ENCODE peak calls at places on chromosome 6, in five cellular contexts. J is SK-N-SH, P is GM12878, F is K562, R is HepG2. L is an unnamed sample.
A peak's percentile ranks its signal among the peaks of the same experiment; 100 is the strongest.

GRCh38 chr6:79173378-79173777 is 61.1 kb downstream of the HMGN3 start:
- DNase-seq in J (no peak), P (no peak), F (no peak), R (no peak), L (no peak)

GRCh38 chr6:107843400-107843799 is 19.3 kb upstream of the SCML4 start:
- DNase-seq in J (no peak), P (no peak), F (no peak), R (no peak), L (no peak)

GRCh38 chr6:74734901-74735300 is 471.0 kb downstream of the COL12A1 start:
- DNase-seq in J (no peak), P (no peak), F (no peak), R (no peak), L (no peak)

GRCh38 chr6:13495818-13496217 is 8.4 kb upstream of the GFOD1 start:
- DNase-seq in J (no peak), P (no peak), F (no peak), R (no peak), L (no peak)

GRCh38 chr6:89239338-89239737 is 22.2 kb upstream of the GABRR1 start:
- DNase-seq in J (peak; percentile 34), P (no peak), F (no peak), R (no peak), L (no peak)

GRCh38 chr6:21098744-21099143 is 494.8 kb upstream of the SOX4 start:
- DNase-seq in J (no peak), P (no peak), F (no peak), R (no peak), L (no peak)

GRCh38 chr6:159067334-159067733 is 22.5 kb upstream of the TAGAP start:
- DNase-seq in J (no peak), P (peak; percentile 26), F (no peak), R (no peak), L (peak; percentile 66)

GRCh38 chr6:100670056-100670455 is 205.3 kb upstream of the SIM1 start:
- DNase-seq in J (no peak), P (no peak), F (no peak), R (no peak), L (no peak)

GRCh38 chr6:100446922-100447899 is 17.5 kb downstream of the SIM1 start:
- DNase-seq in J (no peak), P (no peak), F (no peak), R (no peak), L (no peak)

GRCh38 chr6:44333273-44333919 is 9.1 kb upstream of the SPATS1 start:
- DNase-seq in J (no peak), P (no peak), F (no peak), R (no peak), L (peak; percentile 53)

GRCh38 chr6:21740719-21741118 is 147.2 kb downstream of the SOX4 start:
- DNase-seq in J (no peak), P (no peak), F (no peak), R (no peak), L (no peak)

GRCh38 chr6:147131728-147132127 is 72.5 kb upstream of the STXBP5 start:
- DNase-seq in J (no peak), P (no peak), F (peak; percentile 34), R (no peak), L (peak; percentile 81)

GRCh38 chr6:13327691-13328075 is 654 bp downstream of the TBC1D7 start:
- DNase-seq in J (no peak), P (no peak), F (peak; percentile 56), R (no peak), L (no peak)

GRCh38 chr6:16097382-16098171 is 31.3 kb upstream of the MYLIP start:
- DNase-seq in J (no peak), P (peak; percentile 32), F (peak; percentile 78), R (no peak), L (no peak)

GRCh38 chr6:158595223-158595622 is 35.3 kb downstream of the TMEM181 start:
- DNase-seq in J (peak; percentile 42), P (no peak), F (no peak), R (peak; percentile 17), L (no peak)

GRCh38 chr6:25014806-25015560 is 79.2 kb upstream of the RIPOR2 start:
- DNase-seq in J (peak; percentile 55), P (no peak), F (peak; percentile 9), R (no peak), L (no peak)

GRCh38 chr6:31142356-31142755 is 3.5 kb upstream of the PSORS1C2 start:
- DNase-seq in J (no peak), P (no peak), F (no peak), R (no peak), L (no peak)

GRCh38 chr6:16752206-16752867 is 8.9 kb downstream of the ATXN1 start:
- DNase-seq in J (no peak), P (no peak), F (no peak), R (peak; percentile 74), L (peak; percentile 80)

GRCh38 chr6:146856296-146856695 is 257.5 kb downstream of the ADGB start:
- DNase-seq in J (no peak), P (no peak), F (no peak), R (no peak), L (no peak)

GRCh38 chr6:3884007-3884745 is 35.0 kb downstream of the FAM50B start:
- DNase-seq in J (no peak), P (no peak), F (no peak), R (no peak), L (no peak)

GRCh38 chr6:157584036-157584435 is 203.0 kb downstream of the ZDHHC14 start:
- DNase-seq in J (no peak), P (no peak), F (no peak), R (no peak), L (no peak)

GRCh38 chr6:157786221-157786620 is 36.8 kb upstream of the SNX9 start:
- DNase-seq in J (no peak), P (no peak), F (no peak), R (no peak), L (no peak)

GRCh38 chr6:140364916-140365315 is 990.5 kb upstream of the CITED2 start:
- DNase-seq in J (no peak), P (no peak), F (no peak), R (no peak), L (no peak)
- TF ChIP-seq REST in J (no peak), P (no peak), F (no peak), R (no peak), L (no peak)

GRCh38 chr6:143063631-143064030 is 2.9 kb downstream of the AIG1 start:
- DNase-seq in J (no peak), P (no peak), F (no peak), R (no peak), L (no peak)

GRCh38 chr6:143060806-143061596 is at the start of gene AIG1:
- DNase-seq in J (peak; percentile 93), P (no peak), F (peak; percentile 39), R (no peak), L (peak; percentile 44)

GRCh38 chr6:143060354-143060805 is 309 bp upstream of the AIG1 start:
- DNase-seq in J (peak; percentile 88), P (peak; percentile 31), F (peak; percentile 95), R (peak; percentile 88), L (peak; percentile 88)

GRCh38 chr6:143062551-143062950 is 1.9 kb downstream of the AIG1 start:
- DNase-seq in J (no peak), P (no peak), F (no peak), R (no peak), L (no peak)

DNA sequence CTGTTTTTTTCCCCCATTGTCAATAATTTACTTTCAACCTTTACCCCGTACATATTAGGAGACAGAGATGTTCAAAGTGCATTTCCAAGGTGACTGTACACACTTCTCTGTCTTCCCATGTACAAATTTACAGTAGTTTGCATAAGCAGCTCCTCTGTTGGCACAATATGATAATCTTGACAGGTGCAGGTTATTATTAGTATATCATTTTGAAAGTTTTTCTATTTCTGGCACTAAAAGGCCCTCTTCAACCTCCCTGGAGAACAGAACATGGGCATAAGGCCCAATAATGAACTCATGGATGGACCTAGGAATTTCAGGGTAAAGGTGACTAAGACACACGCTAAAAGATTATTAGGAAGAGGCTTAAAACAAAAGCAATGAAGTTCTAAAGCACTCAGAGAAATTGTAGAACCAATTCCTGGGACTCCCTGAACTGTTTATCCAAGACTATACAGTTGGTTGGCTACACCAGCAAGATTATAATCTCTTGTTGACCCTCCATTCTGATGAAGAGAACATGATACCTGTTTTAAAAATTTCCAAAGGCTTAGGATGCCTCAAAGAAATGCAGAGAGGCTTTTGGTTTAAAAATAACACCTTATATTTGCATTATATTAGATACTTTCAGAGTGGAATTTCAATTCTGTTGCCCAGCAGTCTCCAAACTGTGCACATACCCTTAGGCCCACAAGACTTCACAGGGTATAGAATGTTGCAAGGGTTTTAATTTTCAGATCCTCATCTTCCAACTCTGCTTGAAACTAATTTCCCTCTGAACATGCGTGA is 1.1 kb downstream of the AIG1 start:
- DNase-seq in J (no peak), P (no peak), F (no peak), R (peak; percentile 86), L (peak; percentile 12)
- H3K4me3 ChIP-seq in J (peak overlapping the region; percentile 90), P (peak overlapping the region; percentile 84), F (peak overlapping the region; percentile 59), R (peak overlapping the region; percentile 93), L (peak overlapping the region; percentile 83)

GRCh38 chr6:20038805-20039204 is 173.5 kb downstream of the MBOAT1 start:
- DNase-seq in J (no peak), P (no peak), F (no peak), R (no peak), L (no peak)

GRCh38 chr6:20033697-20034407 is 178.4 kb downstream of the MBOAT1 start:
- DNase-seq in J (no peak), P (no peak), F (no peak), R (no peak), L (no peak)

GRCh38 chr6:20034408-20034769 is 177.9 kb downstream of the MBOAT1 start:
- DNase-seq in J (no peak), P (no peak), F (peak; percentile 55), R (no peak), L (no peak)

DNA sequence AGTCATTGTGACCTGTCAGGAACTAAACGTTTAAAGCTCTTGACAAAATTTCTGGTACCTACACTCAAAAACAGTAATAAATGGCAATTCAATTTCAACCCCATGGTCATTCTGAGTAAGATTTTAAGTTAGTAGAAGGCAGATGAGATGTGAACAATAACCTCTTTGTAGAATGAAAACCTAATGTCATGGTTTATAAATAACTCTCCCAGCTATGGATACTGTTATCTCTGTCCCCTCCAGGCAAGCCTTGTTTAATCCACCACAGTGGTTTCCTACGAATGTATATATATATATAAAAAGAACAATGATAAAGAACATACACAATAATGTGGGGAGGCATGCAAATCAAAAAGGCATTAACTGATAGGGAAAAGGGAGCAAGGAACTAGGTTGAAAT is 173.9 kb downstream of the MBOAT1 start:
- DNase-seq in J (no peak), P (no peak), F (no peak), R (no peak), L (no peak)
- TF ChIP-seq GABPA in J (no peak), P (no peak), F (no peak), R (no peak), L (no peak)

GRCh38 chr6:61833176-61833716 is 452.8 kb downstream of the KHDRBS2 start:
- DNase-seq in J (no peak), P (no peak), F (no peak), R (no peak), L (no peak)
- TF ChIP-seq REST in J (no peak), P (no peak), F (no peak), R (no peak), L (no peak)

GRCh38 chr6:170279977-170280688 is 10.7 kb downstream of the DLL1 start:
- DNase-seq in J (peak; percentile 72), P (no peak), F (no peak), R (no peak), L (no peak)
- H3K4me3 ChIP-seq in J (peak overlapping the region; percentile 34), P (no peak overlapping the region), F (no peak overlapping the region), R (no peak overlapping the region), L (no peak overlapping the region)

GRCh38 chr6:129485746-129486145 is 224.2 kb downstream of the ARHGAP18 start:
- DNase-seq in J (no peak), P (no peak), F (no peak), R (no peak), L (no peak)
- TF ChIP-seq GABPA in J (no peak), P (no peak), F (no peak), R (no peak), L (no peak)